ENCODE peak calls at places on chromosomes 7 and 10, in five cellular contexts. One of them, this sample, is unnamed.
A peak's percentile ranks its signal among the peaks of the same experiment; 100 is the strongest.

GRCh38 chr7:98105942-98106544 is 619 bp upstream of the LMTK2 start:
- DNase-seq in fibroblast of lung: no peak
- DNase-seq in A549: no peak
- DNase-seq in mammary epithelial cell: peak; percentile 91
- DNase-seq in DND-41: no peak
- DNase-seq in this sample: no peak

GRCh38 chr10:42754155-42755027 is 28.2 kb upstream of the BMS1 start:
- DNase-seq in fibroblast of lung: peak; percentile 24
- DNase-seq in A549: peak; percentile 15
- DNase-seq in mammary epithelial cell: no peak
- DNase-seq in DND-41: no peak
- DNase-seq in this sample: no peak

GRCh38 chr7:151086802-151087246 is 549 bp downstream of the AGAP3 start:
- DNase-seq in fibroblast of lung: peak; percentile 37
- DNase-seq in A549: no peak
- DNase-seq in mammary epithelial cell: peak; percentile 35
- DNase-seq in DND-41: no peak
- DNase-seq in this sample: no peak

GRCh38 chr10:100327007-100327700 is 2.9 kb downstream of the PKD2L1 start:
- DNase-seq in fibroblast of lung: no peak
- DNase-seq in A549: no peak
- DNase-seq in mammary epithelial cell: no peak
- DNase-seq in DND-41: no peak
- DNase-seq in this sample: no peak

GRCh38 chr7:136698231-136698630 is 170.2 kb upstream of the CHRM2 start:
- DNase-seq in fibroblast of lung: no peak
- DNase-seq in A549: no peak
- DNase-seq in mammary epithelial cell: no peak
- DNase-seq in DND-41: no peak
- DNase-seq in this sample: no peak

GRCh38 chr10:59000162-59000825 is 176.1 kb upstream of the PHYHIPL start:
- DNase-seq in fibroblast of lung: no peak
- DNase-seq in A549: no peak
- DNase-seq in mammary epithelial cell: no peak
- DNase-seq in DND-41: no peak
- DNase-seq in this sample: no peak

GRCh38 chr10:6385683-6386082 is 183.0 kb downstream of the PFKFB3 start:
- DNase-seq in fibroblast of lung: peak; percentile 16
- DNase-seq in A549: no peak
- DNase-seq in mammary epithelial cell: peak; percentile 49
- DNase-seq in DND-41: no peak
- DNase-seq in this sample: no peak

GRCh38 chr7:107971613-107972012 is 31.3 kb downstream of the LAMB1 start:
- DNase-seq in fibroblast of lung: no peak
- DNase-seq in A549: no peak
- DNase-seq in mammary epithelial cell: peak; percentile 45
- DNase-seq in DND-41: no peak
- DNase-seq in this sample: no peak

GRCh38 chr7:107874605-107875446 is 16.2 kb upstream of the DLD start:
- DNase-seq in fibroblast of lung: peak; percentile 69
- DNase-seq in A549: peak; percentile 44
- DNase-seq in mammary epithelial cell: peak; percentile 36
- DNase-seq in DND-41: peak; percentile 51
- DNase-seq in this sample: no peak

GRCh38 chr7:80082214-80082613 is 52.4 kb upstream of the GNAI1 start:
- DNase-seq in fibroblast of lung: no peak
- DNase-seq in A549: no peak
- DNase-seq in mammary epithelial cell: no peak
- DNase-seq in DND-41: no peak
- DNase-seq in this sample: no peak

GRCh38 chr7:25031007-25031406 is 51.0 kb upstream of the OSBPL3 start:
- DNase-seq in fibroblast of lung: no peak
- DNase-seq in A549: no peak
- DNase-seq in mammary epithelial cell: no peak
- DNase-seq in DND-41: no peak
- DNase-seq in this sample: no peak

GRCh38 chr7:83947260-83947659 is 247.3 kb downstream of the SEMA3A start:
- DNase-seq in fibroblast of lung: no peak
- DNase-seq in A549: peak; percentile 6
- DNase-seq in mammary epithelial cell: peak; percentile 10
- DNase-seq in DND-41: peak; percentile 22
- DNase-seq in this sample: no peak

GRCh38 chr10:1650542-1651279 is 86.6 kb downstream of the ADARB2 start:
- DNase-seq in fibroblast of lung: no peak
- DNase-seq in A549: no peak
- DNase-seq in mammary epithelial cell: no peak
- DNase-seq in DND-41: no peak
- DNase-seq in this sample: no peak

GRCh38 chr10:51147644-51148399 is 73.5 kb downstream of the PRKG1 start:
- DNase-seq in fibroblast of lung: no peak
- DNase-seq in A549: no peak
- DNase-seq in mammary epithelial cell: no peak
- DNase-seq in DND-41: no peak
- DNase-seq in this sample: no peak

GRCh38 chr7:108408294-108409004 is 47.8 kb downstream of the NRCAM start:
- DNase-seq in fibroblast of lung: peak; percentile 34
- DNase-seq in A549: no peak
- DNase-seq in mammary epithelial cell: no peak
- DNase-seq in DND-41: no peak
- DNase-seq in this sample: no peak

GRCh38 chr10:61172182-61172926 is 228.4 kb upstream of the RHOBTB1 start:
- DNase-seq in fibroblast of lung: no peak
- DNase-seq in A549: no peak
- DNase-seq in mammary epithelial cell: no peak
- DNase-seq in DND-41: no peak
- DNase-seq in this sample: no peak

GRCh38 chr10:130282492-130283233 is 146.5 kb downstream of the GLRX3 start:
- DNase-seq in fibroblast of lung: no peak
- DNase-seq in A549: no peak
- DNase-seq in mammary epithelial cell: no peak
- DNase-seq in DND-41: no peak
- DNase-seq in this sample: no peak
- H3K9me3 ChIP-seq in fibroblast of lung: no peaks in the 10 kb centered on the region
- H3K9me3 ChIP-seq in A549: peaks cover 51% of the 10 kb centered on the region
- H3K9me3 ChIP-seq in mammary epithelial cell: peaks cover 81% of the 10 kb centered on the region
- H3K9me3 ChIP-seq in DND-41: peaks cover 57% of the 10 kb centered on the region
- H3K9me3 ChIP-seq in this sample: peaks cover 24% of the 10 kb centered on the region

DNA sequence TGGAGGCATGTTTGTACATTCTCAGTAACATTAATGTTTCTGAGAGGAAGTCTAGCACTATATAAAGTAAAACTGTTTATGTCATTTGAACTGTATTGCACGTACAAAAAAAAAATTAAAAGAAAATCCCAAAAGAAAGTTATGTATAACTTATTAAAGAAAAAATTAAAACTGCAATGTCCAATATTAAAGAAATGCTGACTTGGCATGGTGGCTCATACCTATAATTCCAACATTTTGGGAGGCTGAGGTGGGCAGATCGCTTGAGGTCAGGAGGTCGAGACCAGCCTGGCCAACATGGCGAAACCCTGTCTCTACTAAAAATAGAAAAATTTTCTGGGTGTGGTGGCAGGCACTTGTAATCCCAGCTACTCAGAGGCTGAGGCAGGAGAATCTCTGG is 178.7 kb upstream of the VIPR2 start:
- DNase-seq in fibroblast of lung: no peak
- DNase-seq in A549: no peak
- DNase-seq in mammary epithelial cell: no peak
- DNase-seq in DND-41: no peak
- DNase-seq in this sample: no peak
- H3K9me3 ChIP-seq in fibroblast of lung: no peaks in the 10 kb centered on the region
- H3K9me3 ChIP-seq in A549: peaks cover 22% of the 10 kb centered on the region
- H3K9me3 ChIP-seq in mammary epithelial cell: peaks cover 4% of the 10 kb centered on the region
- H3K9me3 ChIP-seq in DND-41: peaks cover 20% of the 10 kb centered on the region
- H3K9me3 ChIP-seq in this sample: no peaks in the 10 kb centered on the region

DNA sequence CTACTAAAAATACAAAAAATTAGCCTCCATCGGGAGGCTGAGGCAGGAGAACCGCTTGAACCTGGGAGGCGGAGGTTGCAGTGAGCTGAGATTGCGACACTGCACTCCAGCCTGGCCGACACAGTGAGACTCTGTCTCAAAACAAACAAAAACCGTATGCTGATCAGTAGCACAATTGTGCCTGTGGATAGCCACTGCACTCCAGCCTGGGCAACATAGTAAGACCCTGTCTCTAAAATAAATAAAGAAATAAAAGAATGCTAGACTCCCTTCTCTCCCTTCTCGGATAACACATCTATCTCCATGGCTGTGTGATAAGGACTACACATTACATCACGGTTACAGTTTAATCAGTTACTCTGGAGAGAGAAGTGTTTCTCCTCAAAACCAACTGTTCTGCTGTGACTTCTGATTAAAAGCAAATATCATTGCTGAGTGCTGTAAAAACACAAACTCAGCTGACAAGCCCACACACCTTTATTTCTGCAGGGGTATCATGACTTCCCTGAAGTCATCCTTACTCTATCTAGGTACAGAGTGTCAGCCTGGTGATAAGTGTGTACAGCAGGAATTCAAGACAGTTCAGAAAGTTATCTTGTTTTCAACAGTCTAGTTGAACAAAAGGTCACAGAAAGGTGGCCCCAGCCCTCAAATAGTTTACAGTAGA is 5.3 kb upstream of the ARHGAP19 start:
- DNase-seq in fibroblast of lung: peak; percentile 27
- DNase-seq in A549: no peak
- DNase-seq in mammary epithelial cell: no peak
- DNase-seq in DND-41: no peak
- DNase-seq in this sample: no peak
- H3K9me3 ChIP-seq in fibroblast of lung: no peaks in the 10 kb centered on the region
- H3K9me3 ChIP-seq in A549: no peaks in the 10 kb centered on the region
- H3K9me3 ChIP-seq in mammary epithelial cell: no peaks in the 10 kb centered on the region
- H3K9me3 ChIP-seq in DND-41: no peaks in the 10 kb centered on the region
- H3K9me3 ChIP-seq in this sample: no peaks in the 10 kb centered on the region

DNA sequence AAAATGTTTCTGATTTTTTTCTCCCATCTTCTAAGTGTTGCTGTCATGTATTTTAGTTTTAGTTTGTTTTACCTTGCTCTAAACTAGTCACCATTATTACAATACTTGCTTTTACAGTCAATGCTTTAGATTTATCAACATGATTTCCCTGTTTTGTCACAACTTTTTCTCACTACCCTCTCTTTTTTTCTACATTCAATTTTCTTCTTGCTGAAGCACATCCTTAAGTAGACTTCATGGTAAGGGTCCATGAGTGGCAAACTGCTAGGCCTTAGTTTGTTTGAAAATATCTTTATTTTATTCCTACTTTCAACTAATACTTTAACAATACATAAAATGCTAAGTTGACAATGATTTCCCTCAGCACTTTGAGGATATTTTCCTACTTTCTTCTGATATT is 173.5 kb downstream of the DNAJC1 start:
- DNase-seq in fibroblast of lung: no peak
- DNase-seq in A549: no peak
- DNase-seq in mammary epithelial cell: no peak
- DNase-seq in DND-41: no peak
- DNase-seq in this sample: no peak
- H3K9me3 ChIP-seq in fibroblast of lung: no peaks in the 10 kb centered on the region
- H3K9me3 ChIP-seq in A549: peaks cover 54% of the 10 kb centered on the region
- H3K9me3 ChIP-seq in mammary epithelial cell: peaks cover 18% of the 10 kb centered on the region
- H3K9me3 ChIP-seq in DND-41: peaks cover 21% of the 10 kb centered on the region
- H3K9me3 ChIP-seq in this sample: peaks cover 22% of the 10 kb centered on the region

GRCh38 chr7:138568655-138569054 is 108.6 kb downstream of the TRIM24 start:
- DNase-seq in fibroblast of lung: no peak
- DNase-seq in A549: no peak
- DNase-seq in mammary epithelial cell: no peak
- DNase-seq in DND-41: no peak
- DNase-seq in this sample: no peak

GRCh38 chr7:138564365-138564764 is 104.3 kb downstream of the TRIM24 start:
- DNase-seq in fibroblast of lung: no peak
- DNase-seq in A549: no peak
- DNase-seq in mammary epithelial cell: peak; percentile 25
- DNase-seq in DND-41: no peak
- DNase-seq in this sample: no peak

GRCh38 chr7:138563808-138564207 is 103.7 kb downstream of the TRIM24 start:
- DNase-seq in fibroblast of lung: no peak
- DNase-seq in A549: no peak
- DNase-seq in mammary epithelial cell: no peak
- DNase-seq in DND-41: no peak
- DNase-seq in this sample: no peak

GRCh38 chr7:138565451-138566114 is 105.5 kb downstream of the TRIM24 start:
- DNase-seq in fibroblast of lung: peak; percentile 67
- DNase-seq in A549: no peak
- DNase-seq in mammary epithelial cell: peak; percentile 32
- DNase-seq in DND-41: peak; percentile 46
- DNase-seq in this sample: no peak

DNA sequence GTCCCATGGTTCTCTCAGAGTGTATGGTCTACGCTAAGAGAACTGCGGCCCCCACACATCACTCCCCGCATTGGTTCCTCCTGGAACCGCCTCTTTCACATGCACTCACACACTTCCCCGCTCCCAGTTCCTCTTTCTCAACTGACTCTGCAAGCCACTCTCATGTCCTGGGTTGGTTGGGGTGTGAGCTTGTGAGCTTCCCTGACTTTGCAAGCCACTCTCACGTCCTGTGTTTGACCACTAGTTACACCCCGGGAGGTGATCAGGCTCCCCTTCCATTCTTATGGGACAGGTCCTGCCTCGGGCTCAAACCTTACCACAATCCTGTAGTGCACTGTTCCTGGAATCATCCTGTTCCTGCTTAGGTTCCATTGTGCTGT is 105.0 kb downstream of the TRIM24 start:
- DNase-seq in fibroblast of lung: no peak
- DNase-seq in A549: no peak
- DNase-seq in mammary epithelial cell: no peak
- DNase-seq in DND-41: no peak
- DNase-seq in this sample: no peak
- H3K9me3 ChIP-seq in fibroblast of lung: peaks cover 2% of the 10 kb centered on the region
- H3K9me3 ChIP-seq in A549: peaks cover 25% of the 10 kb centered on the region
- H3K9me3 ChIP-seq in mammary epithelial cell: peaks cover 14% of the 10 kb centered on the region
- H3K9me3 ChIP-seq in DND-41: peaks cover 64% of the 10 kb centered on the region
- H3K9me3 ChIP-seq in this sample: peaks cover 9% of the 10 kb centered on the region